ENCODE peak calls at places on chromosomes 4 and X, in five cellular contexts. One of them, this sample, is unnamed.

GRCh38 chrX:39729834-39730670 is 367.7 kb downstream of the BCOR start:
- DNase-seq in CD4-positive, alpha-beta T cell: no peak
- DNase-seq in SJSA1: peak
- DNase-seq in aorta: no peak
- DNase-seq in upper lobe of right lung: no peak
- DNase-seq in this sample: no peak

GRCh38 chr4:72496119-72496518 is 72.9 kb downstream of the ADAMTS3 start:
- DNase-seq in CD4-positive, alpha-beta T cell: no peak
- DNase-seq in SJSA1: no peak
- DNase-seq in aorta: no peak
- DNase-seq in upper lobe of right lung: no peak
- DNase-seq in this sample: peak

GRCh38 chrX:145817299-145817665 is 347 bp upstream of the SLITRK2 start:
- DNase-seq in CD4-positive, alpha-beta T cell: no peak
- DNase-seq in SJSA1: no peak
- DNase-seq in aorta: peak
- DNase-seq in upper lobe of right lung: no peak
- DNase-seq in this sample: no peak

GRCh38 chr4:183240581-183241321 is 79.3 kb downstream of the CLDN22 start:
- DNase-seq in CD4-positive, alpha-beta T cell: no peak
- DNase-seq in SJSA1: no peak
- DNase-seq in aorta: no peak
- DNase-seq in upper lobe of right lung: no peak
- DNase-seq in this sample: no peak

GRCh38 chr4:8330821-8331566 is 61.4 kb downstream of the HTRA3 start:
- DNase-seq in CD4-positive, alpha-beta T cell: peak
- DNase-seq in SJSA1: no peak
- DNase-seq in aorta: peak
- DNase-seq in upper lobe of right lung: peak
- DNase-seq in this sample: no peak

GRCh38 chr4:104693601-104694201 is 199.0 kb upstream of the CXXC4 start:
- DNase-seq in CD4-positive, alpha-beta T cell: no peak
- DNase-seq in SJSA1: no peak
- DNase-seq in aorta: no peak
- DNase-seq in upper lobe of right lung: no peak
- DNase-seq in this sample: peak

GRCh38 chr4:80229128-80229527 is 31.8 kb downstream of the PRDM8 start:
- DNase-seq in CD4-positive, alpha-beta T cell: no peak
- DNase-seq in SJSA1: no peak
- DNase-seq in aorta: no peak
- DNase-seq in upper lobe of right lung: no peak
- DNase-seq in this sample: no peak

GRCh38 chr4:115515379-115516171 is 402.2 kb upstream of the NDST4 start:
- DNase-seq in CD4-positive, alpha-beta T cell: no peak
- DNase-seq in SJSA1: peak
- DNase-seq in aorta: no peak
- DNase-seq in upper lobe of right lung: no peak
- DNase-seq in this sample: no peak

GRCh38 chr4:172393220-172393619 is 580.0 kb downstream of the GALNTL6 start:
- DNase-seq in CD4-positive, alpha-beta T cell: no peak
- DNase-seq in SJSA1: no peak
- DNase-seq in aorta: no peak
- DNase-seq in upper lobe of right lung: no peak
- DNase-seq in this sample: no peak

GRCh38 chr4:163166041-163166579 is 580 bp downstream of the NAF1 start:
- DNase-seq in CD4-positive, alpha-beta T cell: peak
- DNase-seq in SJSA1: no peak
- DNase-seq in aorta: peak
- DNase-seq in upper lobe of right lung: peak
- DNase-seq in this sample: peak

GRCh38 chr4:151887151-151887815 is 126.5 kb upstream of the GATB start:
- DNase-seq in CD4-positive, alpha-beta T cell: no peak
- DNase-seq in SJSA1: no peak
- DNase-seq in aorta: no peak
- DNase-seq in upper lobe of right lung: no peak
- DNase-seq in this sample: peak

GRCh38 chr4:15947684-15948083 is 9.1 kb upstream of the FGFBP1 start:
- DNase-seq in CD4-positive, alpha-beta T cell: no peak
- DNase-seq in SJSA1: no peak
- DNase-seq in aorta: no peak
- DNase-seq in upper lobe of right lung: no peak
- DNase-seq in this sample: no peak

GRCh38 chr4:186347743-186348142 is 81.8 kb downstream of the F11 start:
- DNase-seq in CD4-positive, alpha-beta T cell: no peak
- DNase-seq in SJSA1: no peak
- DNase-seq in aorta: no peak
- DNase-seq in upper lobe of right lung: no peak
- DNase-seq in this sample: no peak

GRCh38 chr4:118318931-118319330 is 33.9 kb downstream of the PRSS12 start:
- DNase-seq in CD4-positive, alpha-beta T cell: no peak
- DNase-seq in SJSA1: no peak
- DNase-seq in aorta: no peak
- DNase-seq in upper lobe of right lung: no peak
- DNase-seq in this sample: peak

GRCh38 chrX:49166914-49167739 is 4.6 kb downstream of the MAGIX start:
- DNase-seq in CD4-positive, alpha-beta T cell: peak
- DNase-seq in SJSA1: peak
- DNase-seq in aorta: peak
- DNase-seq in upper lobe of right lung: peak
- DNase-seq in this sample: peak

GRCh38 chr4:177051473-177052060 is 258.1 kb upstream of the NEIL3 start:
- DNase-seq in CD4-positive, alpha-beta T cell: no peak
- DNase-seq in SJSA1: no peak
- DNase-seq in aorta: no peak
- DNase-seq in upper lobe of right lung: no peak
- DNase-seq in this sample: peak

GRCh38 chrX:9847071-9847470 is 60.8 kb downstream of the SHROOM2 start:
- DNase-seq in CD4-positive, alpha-beta T cell: no peak
- DNase-seq in SJSA1: peak
- DNase-seq in aorta: no peak
- DNase-seq in upper lobe of right lung: no peak
- DNase-seq in this sample: no peak

GRCh38 chrX:151370906-151371305 is 26.1 kb upstream of the VMA21 start:
- DNase-seq in CD4-positive, alpha-beta T cell: no peak
- DNase-seq in SJSA1: no peak
- DNase-seq in aorta: no peak
- DNase-seq in upper lobe of right lung: peak
- DNase-seq in this sample: no peak

GRCh38 chr4:11543710-11544109 is 115.0 kb upstream of the HS3ST1 start:
- DNase-seq in CD4-positive, alpha-beta T cell: no peak
- DNase-seq in SJSA1: no peak
- DNase-seq in aorta: no peak
- DNase-seq in upper lobe of right lung: no peak
- DNase-seq in this sample: peak

GRCh38 chr4:24808261-24808660 is 12.9 kb downstream of the SOD3 start:
- DNase-seq in CD4-positive, alpha-beta T cell: no peak
- DNase-seq in SJSA1: no peak
- DNase-seq in aorta: no peak
- DNase-seq in upper lobe of right lung: no peak
- DNase-seq in this sample: no peak

GRCh38 chr4:47274931-47275330 is 188.6 kb downstream of the COMMD8 start:
- DNase-seq in CD4-positive, alpha-beta T cell: no peak
- DNase-seq in SJSA1: no peak
- DNase-seq in aorta: no peak
- DNase-seq in upper lobe of right lung: no peak
- DNase-seq in this sample: no peak

GRCh38 chr4:86961605-86962295 is 26.9 kb downstream of the AFF1 start:
- DNase-seq in CD4-positive, alpha-beta T cell: no peak
- DNase-seq in SJSA1: no peak
- DNase-seq in aorta: no peak
- DNase-seq in upper lobe of right lung: no peak
- DNase-seq in this sample: no peak

GRCh38 chr4:86963697-86964096 is 28.9 kb downstream of the AFF1 start:
- DNase-seq in CD4-positive, alpha-beta T cell: no peak
- DNase-seq in SJSA1: no peak
- DNase-seq in aorta: no peak
- DNase-seq in upper lobe of right lung: no peak
- DNase-seq in this sample: peak

GRCh38 chr4:86960557-86960959 is 25.7 kb downstream of the AFF1 start:
- DNase-seq in CD4-positive, alpha-beta T cell: no peak
- DNase-seq in SJSA1: no peak
- DNase-seq in aorta: no peak
- DNase-seq in upper lobe of right lung: no peak
- DNase-seq in this sample: no peak

GRCh38 chr4:86959588-86960500 is 25.0 kb downstream of the AFF1 start:
- DNase-seq in CD4-positive, alpha-beta T cell: no peak
- DNase-seq in SJSA1: no peak
- DNase-seq in aorta: no peak
- DNase-seq in upper lobe of right lung: no peak
- DNase-seq in this sample: no peak

DNA sequence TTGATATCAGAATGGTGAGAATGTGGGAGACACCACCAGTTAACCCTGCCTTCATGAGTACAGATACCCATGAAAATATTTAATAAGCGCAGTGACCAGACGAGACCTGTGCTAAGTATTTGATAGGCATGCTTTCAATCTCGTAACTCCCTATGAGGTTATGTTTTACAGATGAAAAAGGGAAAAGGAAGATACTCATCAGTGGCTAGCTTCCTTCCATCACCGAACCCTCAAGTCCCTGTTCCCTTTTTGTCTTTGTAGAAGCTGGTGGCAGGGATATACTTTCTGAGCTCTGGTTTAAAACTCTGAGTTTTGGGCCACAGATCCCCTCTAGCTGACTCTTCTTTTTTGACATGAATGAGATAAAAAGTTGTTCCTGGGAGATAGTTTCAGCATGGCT is 26.3 kb downstream of the AFF1 start:
- DNase-seq in CD4-positive, alpha-beta T cell: no peak
- DNase-seq in SJSA1: no peak
- DNase-seq in aorta: no peak
- DNase-seq in upper lobe of right lung: no peak
- DNase-seq in this sample: no peak
- H3K27ac ChIP-seq in CD4-positive, alpha-beta T cell: no peak
- H3K27ac ChIP-seq in SJSA1: no peak
- H3K27ac ChIP-seq in aorta: peak
- H3K27ac ChIP-seq in upper lobe of right lung: peak
- H3K27ac ChIP-seq in this sample: no peak

GRCh38 chr4:88442636-88443260 is 14.2 kb upstream of the HERC5 start:
- DNase-seq in CD4-positive, alpha-beta T cell: no peak
- DNase-seq in SJSA1: no peak
- DNase-seq in aorta: no peak
- DNase-seq in upper lobe of right lung: no peak
- DNase-seq in this sample: no peak

GRCh38 chr4:88440146-88440545 is 16.8 kb upstream of the HERC5 start:
- DNase-seq in CD4-positive, alpha-beta T cell: no peak
- DNase-seq in SJSA1: no peak
- DNase-seq in aorta: no peak
- DNase-seq in upper lobe of right lung: no peak
- DNase-seq in this sample: no peak

GRCh38 chr4:88441696-88442095 is 15.2 kb upstream of the HERC5 start:
- DNase-seq in CD4-positive, alpha-beta T cell: no peak
- DNase-seq in SJSA1: no peak
- DNase-seq in aorta: no peak
- DNase-seq in upper lobe of right lung: no peak
- DNase-seq in this sample: no peak

GRCh38 chr4:88443486-88443885 is 13.4 kb upstream of the HERC5 start:
- DNase-seq in CD4-positive, alpha-beta T cell: no peak
- DNase-seq in SJSA1: no peak
- DNase-seq in aorta: no peak
- DNase-seq in upper lobe of right lung: no peak
- DNase-seq in this sample: no peak

DNA sequence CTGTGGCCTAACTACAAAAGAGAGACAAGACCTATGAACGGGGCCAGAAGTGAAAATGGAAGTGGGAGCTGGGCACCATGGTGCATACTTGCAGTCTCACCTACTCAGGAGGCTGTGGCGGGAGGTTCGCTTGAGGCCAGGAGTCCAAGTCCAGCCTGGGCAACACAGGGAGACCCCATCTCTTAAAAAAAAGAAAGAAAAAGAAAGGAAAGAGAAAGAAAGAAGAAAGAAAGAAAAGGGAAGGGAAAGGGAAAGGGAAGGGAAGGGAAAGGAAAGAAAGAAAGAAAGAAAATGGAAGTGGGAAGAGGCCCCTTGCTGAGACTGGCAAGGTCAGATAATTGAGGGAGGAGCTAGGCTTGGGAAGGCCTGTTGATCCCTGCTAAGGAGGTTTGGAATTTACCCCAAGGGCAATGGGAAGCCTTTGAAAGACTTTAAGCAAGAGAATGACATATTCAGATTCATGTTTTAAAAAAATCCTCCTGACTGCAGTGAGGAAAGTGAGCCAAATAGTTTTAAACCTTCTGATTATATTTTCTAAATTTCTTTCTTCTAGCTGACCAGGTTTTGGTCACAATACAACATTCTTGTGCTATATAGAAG is 17.7 kb upstream of the HERC5 start:
- DNase-seq in CD4-positive, alpha-beta T cell: no peak
- DNase-seq in SJSA1: no peak
- DNase-seq in aorta: no peak
- DNase-seq in upper lobe of right lung: no peak
- DNase-seq in this sample: peak
- H3K27ac ChIP-seq in CD4-positive, alpha-beta T cell: no peak
- H3K27ac ChIP-seq in SJSA1: no peak
- H3K27ac ChIP-seq in aorta: no peak
- H3K27ac ChIP-seq in upper lobe of right lung: no peak
- H3K27ac ChIP-seq in this sample: no peak

GRCh38 chr4:179465131-179465797 is 2023.0 kb upstream of the AGA start:
- DNase-seq in CD4-positive, alpha-beta T cell: no peak
- DNase-seq in SJSA1: no peak
- DNase-seq in aorta: no peak
- DNase-seq in upper lobe of right lung: no peak
- DNase-seq in this sample: no peak
- H3K27ac ChIP-seq in CD4-positive, alpha-beta T cell: no peak
- H3K27ac ChIP-seq in SJSA1: no peak
- H3K27ac ChIP-seq in aorta: no peak
- H3K27ac ChIP-seq in upper lobe of right lung: no peak
- H3K27ac ChIP-seq in this sample: no peak

GRCh38 chr4:1218892-1219552 is 29.9 kb downstream of the CTBP1 start:
- DNase-seq in CD4-positive, alpha-beta T cell: no peak
- DNase-seq in SJSA1: no peak
- DNase-seq in aorta: no peak
- DNase-seq in upper lobe of right lung: no peak
- DNase-seq in this sample: no peak

GRCh38 chr4:1217366-1217765 is 31.6 kb downstream of the CTBP1 start:
- DNase-seq in CD4-positive, alpha-beta T cell: no peak
- DNase-seq in SJSA1: no peak
- DNase-seq in aorta: no peak
- DNase-seq in upper lobe of right lung: no peak
- DNase-seq in this sample: no peak

GRCh38 chr4:1216076-1216614 is 32.8 kb downstream of the CTBP1 start:
- DNase-seq in CD4-positive, alpha-beta T cell: no peak
- DNase-seq in SJSA1: no peak
- DNase-seq in aorta: no peak
- DNase-seq in upper lobe of right lung: no peak
- DNase-seq in this sample: no peak

GRCh38 chr4:1215347-1216075 is 33.4 kb downstream of the CTBP1 start:
- DNase-seq in CD4-positive, alpha-beta T cell: no peak
- DNase-seq in SJSA1: no peak
- DNase-seq in aorta: no peak
- DNase-seq in upper lobe of right lung: no peak
- DNase-seq in this sample: no peak

DNA sequence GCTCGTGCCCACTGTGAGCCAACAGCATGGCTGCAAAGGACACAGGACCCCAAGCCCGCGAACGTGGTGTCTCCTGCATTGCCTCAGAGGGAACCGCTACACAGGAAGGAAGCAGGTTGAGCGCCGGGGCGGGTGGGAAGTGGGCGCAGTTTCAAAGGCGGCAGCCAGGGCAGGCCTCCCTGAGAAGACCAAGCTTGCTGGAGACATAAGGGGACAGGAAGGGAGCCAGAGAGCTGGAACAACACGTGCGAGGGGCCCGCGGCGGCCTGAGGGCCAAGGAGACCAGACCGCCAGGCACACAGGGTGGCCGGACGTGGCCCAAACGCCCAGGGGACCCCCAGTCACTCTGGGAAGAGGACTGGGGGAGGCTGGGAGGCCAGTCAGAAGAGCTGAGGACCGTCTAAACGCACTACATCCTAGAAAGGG is 32.0 kb downstream of the CTBP1 start:
- DNase-seq in CD4-positive, alpha-beta T cell: peak
- DNase-seq in SJSA1: no peak
- DNase-seq in aorta: no peak
- DNase-seq in upper lobe of right lung: no peak
- DNase-seq in this sample: no peak
- H3K27ac ChIP-seq in CD4-positive, alpha-beta T cell: no peak
- H3K27ac ChIP-seq in SJSA1: no peak
- H3K27ac ChIP-seq in aorta: no peak
- H3K27ac ChIP-seq in upper lobe of right lung: no peak
- H3K27ac ChIP-seq in this sample: no peak

This sample was measured in mammary epithelial cell.